ENCODE peak calls at places on chromosomes 6 and 20, in eight cellular contexts. Y is mucosa of descending colon; A is naive thymus-derived CD8-positive, alpha-beta T cell; S is NCI-H748 treated with DMSO at 0.1 percent for 48 hours; N is HTR-8/SVneo; P is astrocyte; Z is Peyer's patch; C is NCI-H345. E is an unnamed sample.

GRCh38 chr6:169695131-169695530 is 6.7 kb downstream of the WDR27 start:
- DNase-seq in Y (no peak), A (no peak), S (no peak), N (no peak), P (no peak), Z (no peak), C (no peak), E (no peak)

GRCh38 chr6:144327081-144327480 is 41.9 kb downstream of the UTRN start:
- DNase-seq in Y (no peak), A (no peak), S (no peak), N (no peak), P (no peak), Z (no peak), C (no peak), E (no peak)

GRCh38 chr6:158476389-158476788 is 83.5 kb upstream of the TMEM181 start:
- DNase-seq in Y (no peak), A (no peak), S (peak), N (no peak), P (no peak), Z (no peak), C (peak), E (peak)

GRCh38 chr6:30483677-30484279 is 5.5 kb upstream of the HLA-E start:
- DNase-seq in Y (no peak), A (peak), S (peak), N (peak), P (peak), Z (peak), C (no peak), E (peak)

GRCh38 chr6:170148709-170149470 is 142.0 kb downstream of the DLL1 start:
- DNase-seq in Y (peak), A (no peak), S (no peak), N (no peak), P (no peak), Z (no peak), C (no peak), E (peak)

GRCh38 chr6:74510878-74511277 is 695.0 kb downstream of the COL12A1 start:
- DNase-seq in Y (no peak), A (no peak), S (no peak), N (no peak), P (peak), Z (no peak), C (no peak), E (no peak)

GRCh38 chr6:73514746-73515110 is 6.1 kb downstream of the EEF1A1 start:
- DNase-seq in Y (no peak), A (no peak), S (no peak), N (no peak), P (no peak), Z (no peak), C (no peak), E (no peak)

GRCh38 chr6:7052441-7052936 is 55.3 kb upstream of the RREB1 start:
- DNase-seq in Y (peak), A (peak), S (no peak), N (peak), P (peak), Z (peak), C (no peak), E (peak)

GRCh38 chr20:23340524-23340923 is 10.1 kb upstream of the NXT1 start:
- DNase-seq in Y (no peak), A (no peak), S (peak), N (peak), P (peak), Z (peak), C (peak), E (peak)

GRCh38 chr6:13478525-13478962 is 8.9 kb downstream of the GFOD1 start:
- DNase-seq in Y (no peak), A (peak), S (no peak), N (no peak), P (no peak), Z (no peak), C (no peak), E (no peak)

GRCh38 chr6:30700340-30700739 is 9.6 kb upstream of the NRM start:
- DNase-seq in Y (peak), A (no peak), S (no peak), N (no peak), P (no peak), Z (no peak), C (no peak), E (no peak)

GRCh38 chr6:5398530-5398929 is 137.2 kb downstream of the FARS2 start:
- DNase-seq in Y (no peak), A (peak), S (peak), N (peak), P (peak), Z (no peak), C (peak), E (peak)

GRCh38 chr6:128347123-128347522 is 173.3 kb downstream of the PTPRK start:
- DNase-seq in Y (no peak), A (no peak), S (no peak), N (no peak), P (peak), Z (no peak), C (no peak), E (no peak)

GRCh38 chr6:42173101-42173500 is at the start of gene GUCA1A:
- DNase-seq in Y (no peak), A (no peak), S (no peak), N (no peak), P (no peak), Z (no peak), C (no peak), E (no peak)

GRCh38 chr6:45420083-45420908 is 42.6 kb upstream of the SUPT3H start:
- DNase-seq in Y (peak), A (peak), S (peak), N (no peak), P (peak), Z (peak), C (no peak), E (peak)

GRCh38 chr6:106360410-106360988 is at the start of gene CRYBG1:
- DNase-seq in Y (peak), A (peak), S (peak), N (peak), P (no peak), Z (peak), C (peak), E (peak)

GRCh38 chr6:148414836-148415235 is 72.2 kb downstream of the SASH1 start:
- DNase-seq in Y (no peak), A (no peak), S (no peak), N (peak), P (peak), Z (no peak), C (no peak), E (no peak)

GRCh38 chr20:16241911-16242310 is 331.3 kb downstream of the KIF16B start:
- DNase-seq in Y (no peak), A (no peak), S (no peak), N (no peak), P (no peak), Z (no peak), C (no peak), E (no peak)

GRCh38 chr20:32763202-32763999 is 1.2 kb downstream of the DNMT3B start:
- DNase-seq in Y (no peak), A (peak), S (no peak), N (no peak), P (no peak), Z (peak), C (peak), E (no peak)

GRCh38 chr6:158021814-158022748 is 40.4 kb downstream of the SYNJ2 start:
- DNase-seq in Y (no peak), A (no peak), S (no peak), N (no peak), P (no peak), Z (no peak), C (no peak), E (no peak)

GRCh38 chr6:56683882-56684281 is 41.2 kb upstream of the DST start:
- DNase-seq in Y (no peak), A (no peak), S (no peak), N (peak), P (peak), Z (peak), C (peak), E (no peak)

GRCh38 chr6:45801471-45802289 is 214.0 kb downstream of the CLIC5 start:
- DNase-seq in Y (no peak), A (no peak), S (no peak), N (no peak), P (peak), Z (no peak), C (no peak), E (no peak)

GRCh38 chr6:91575032-91575431 is 988.2 kb upstream of the MAP3K7 start:
- DNase-seq in Y (no peak), A (no peak), S (no peak), N (no peak), P (no peak), Z (no peak), C (no peak), E (no peak)

GRCh38 chr20:59831024-59831900 is 102.2 kb downstream of the SYCP2 start:
- DNase-seq in Y (peak), A (no peak), S (no peak), N (no peak), P (no peak), Z (peak), C (peak), E (peak)

GRCh38 chr6:1815827-1816452 is 206.2 kb downstream of the FOXC1 start:
- DNase-seq in Y (no peak), A (no peak), S (no peak), N (no peak), P (no peak), Z (no peak), C (no peak), E (no peak)

GRCh38 chr6:21984551-21984950 is 312.3 kb downstream of the PRL start:
- DNase-seq in Y (no peak), A (no peak), S (no peak), N (no peak), P (peak), Z (no peak), C (no peak), E (no peak)

GRCh38 chr6:135146160-135146920 is 34.8 kb upstream of the MYB start:
- DNase-seq in Y (no peak), A (no peak), S (no peak), N (peak), P (peak), Z (no peak), C (peak), E (peak)

GRCh38 chr6:18405477-18406293 is 18.5 kb downstream of the RNF144B start:
- DNase-seq in Y (no peak), A (no peak), S (no peak), N (peak), P (peak), Z (no peak), C (no peak), E (no peak)

GRCh38 chr20:53001502-53002301 is 29.5 kb downstream of the TSHZ2 start:
- DNase-seq in Y (no peak), A (peak), S (no peak), N (no peak), P (peak), Z (no peak), C (no peak), E (no peak)

E was measured in NCI-H1417.